ENCODE peak calls at places on chromosomes 7 and 10, in seven cellular contexts. P is hepatocyte; G is GM12864; D is choroid plexus epithelial cell; J is endothelial cell; H is CD8-positive, alpha-beta T cell; M is spleen. Y is an unnamed sample.
A peak's percentile ranks its signal among the peaks of the same experiment; 100 is the strongest.

GRCh38 chr7:87083865-87084519 is 24.5 kb upstream of the ELAPOR2 start:
- DNase-seq in P (no peak), G (no peak), D (no peak), J (no peak), H (no peak), M (no peak), Y (no peak)

GRCh38 chr10:121695731-121696464 is 97.7 kb upstream of the FGFR2 start:
- DNase-seq in P (no peak), G (no peak), D (no peak), J (no peak), H (no peak), M (no peak), Y (no peak)

GRCh38 chr7:27080844-27081423 is 14.9 kb downstream of the HOXA1 start:
- DNase-seq in P (no peak), G (no peak), D (no peak), J (no peak), H (no peak), M (no peak), Y (no peak)

GRCh38 chr7:47327698-47328391 is 254.1 kb downstream of the TNS3 start:
- DNase-seq in P (peak; percentile 92), G (no peak), D (peak; percentile 78), J (peak; percentile 61), H (no peak), M (no peak), Y (no peak)

GRCh38 chr7:55185321-55185802 is 166.5 kb downstream of the EGFR start:
- DNase-seq in P (no peak), G (no peak), D (no peak), J (no peak), H (no peak), M (no peak), Y (no peak)

GRCh38 chr10:129963076-129963830 is 821 bp downstream of the EBF3 start:
- DNase-seq in P (peak; percentile 47), G (no peak), D (peak; percentile 46), J (peak; percentile 55), H (no peak), M (peak; percentile 71), Y (no peak)

GRCh38 chr7:157437519-157438061 is 100.8 kb downstream of the DNAJB6 start:
- DNase-seq in P (no peak), G (no peak), D (no peak), J (no peak), H (no peak), M (peak; percentile 50), Y (no peak)

GRCh38 chr10:93461807-93462178 is 20.3 kb downstream of the MYOF start:
- DNase-seq in P (no peak), G (no peak), D (peak; percentile 76), J (no peak), H (no peak), M (no peak), Y (no peak)

GRCh38 chr10:133187906-133188681 is 28.1 kb downstream of the KNDC1 start:
- DNase-seq in P (no peak), G (no peak), D (no peak), J (no peak), H (no peak), M (no peak), Y (no peak)

GRCh38 chr10:47403401-47404318 is 19.6 kb upstream of the ZNF488 start:
- DNase-seq in P (no peak), G (no peak), D (peak; percentile 40), J (no peak), H (no peak), M (peak; percentile 61), Y (no peak)

GRCh38 chr7:72335561-72336381 is 76.4 kb downstream of the CALN1 start:
- DNase-seq in P (no peak), G (no peak), D (no peak), J (peak; percentile 22), H (no peak), M (no peak), Y (peak; percentile 28)

GRCh38 chr7:74405191-74405898 is 48.4 kb upstream of the GTF2IRD1 start:
- DNase-seq in P (no peak), G (no peak), D (no peak), J (peak; percentile 43), H (no peak), M (no peak), Y (no peak)

GRCh38 chr7:66899552-66900280 is 21.3 kb upstream of the TMEM248 start:
- DNase-seq in P (no peak), G (no peak), D (no peak), J (no peak), H (no peak), M (no peak), Y (no peak)

GRCh38 chr10:50063100-50063499 is 4.7 kb upstream of the WASHC2A start:
- DNase-seq in P (no peak), G (no peak), D (no peak), J (peak; percentile 60), H (no peak), M (no peak), Y (no peak)

GRCh38 chr10:2575460-2575859 is 491.9 kb upstream of the PFKP start:
- DNase-seq in P (no peak), G (no peak), D (no peak), J (no peak), H (no peak), M (no peak), Y (no peak)

GRCh38 chr10:98444314-98445006 is 2.3 kb downstream of the HPS1 start:
- DNase-seq in P (no peak), G (no peak), D (no peak), J (no peak), H (no peak), M (no peak), Y (no peak)

GRCh38 chr7:79272066-79272669 is 181.3 kb downstream of the MAGI2 start:
- DNase-seq in P (peak; percentile 60), G (peak; percentile 1), D (peak; percentile 74), J (no peak), H (no peak), M (no peak), Y (no peak)

GRCh38 chr7:20236790-20237189 is 19.6 kb upstream of the MACC1 start:
- DNase-seq in P (no peak), G (no peak), D (no peak), J (no peak), H (no peak), M (no peak), Y (no peak)

GRCh38 chr10:3622845-3623621 is 162.0 kb downstream of the KLF6 start:
- DNase-seq in P (no peak), G (peak; percentile 49), D (peak; percentile 47), J (no peak), H (no peak), M (no peak), Y (no peak)

GRCh38 chr7:158127241-158127640 is 460.4 kb downstream of the PTPRN2 start:
- DNase-seq in P (no peak), G (no peak), D (no peak), J (no peak), H (no peak), M (peak; percentile 66), Y (no peak)

GRCh38 chr7:93265220-93265619 is 33.1 kb downstream of the VPS50 start:
- DNase-seq in P (no peak), G (no peak), D (no peak), J (no peak), H (no peak), M (no peak), Y (no peak)

GRCh38 chr10:132739225-132739613 is 46.7 kb downstream of the NKX6-2 start:
- DNase-seq in P (no peak), G (no peak), D (no peak), J (no peak), H (no peak), M (no peak), Y (no peak)

GRCh38 chr10:42367532-42368230 is 270.7 kb downstream of the ZNF33B start:
- DNase-seq in P (no peak), G (no peak), D (peak; percentile 99), J (no peak), H (peak; percentile 2), M (peak; percentile 78), Y (no peak)

GRCh38 chr10:60466267-60467201 is 76.9 kb upstream of the ANK3 start:
- DNase-seq in P (no peak), G (no peak), D (no peak), J (no peak), H (no peak), M (no peak), Y (no peak)
- TF ChIP-seq CTCF in P (no peak), G (no peak), D (no peak), J (no peak), H (no peak), M (no peak), Y (no peak)

GRCh38 chr10:107496594-107496993 is 332.1 kb upstream of the SORCS1 start:
- DNase-seq in P (no peak), G (no peak), D (peak; percentile 55), J (no peak), H (no peak), M (no peak), Y (no peak)
- TF ChIP-seq CTCF in P (no peak), G (no peak), D (no peak), J (no peak), H (no peak), M (no peak), Y (no peak)

GRCh38 chr10:61664985-61665384 is 2.3 kb downstream of the CABCOCO1 start:
- DNase-seq in P (no peak), G (no peak), D (no peak), J (no peak), H (no peak), M (no peak), Y (no peak)

GRCh38 chr10:61663466-61663865 is 737 bp downstream of the CABCOCO1 start:
- DNase-seq in P (no peak), G (no peak), D (peak; percentile 8), J (no peak), H (no peak), M (no peak), Y (no peak)

GRCh38 chr10:61662794-61663259 is at the start of gene CABCOCO1:
- DNase-seq in P (peak; percentile 88), G (no peak), D (peak; percentile 62), J (peak; percentile 70), H (no peak), M (peak; percentile 80), Y (no peak)
- TF ChIP-seq CTCF in P (peak; percentile 29), G (no peak), D (peak; percentile 27), J (no peak), H (no peak), M (no peak), Y (no peak)

DNA sequence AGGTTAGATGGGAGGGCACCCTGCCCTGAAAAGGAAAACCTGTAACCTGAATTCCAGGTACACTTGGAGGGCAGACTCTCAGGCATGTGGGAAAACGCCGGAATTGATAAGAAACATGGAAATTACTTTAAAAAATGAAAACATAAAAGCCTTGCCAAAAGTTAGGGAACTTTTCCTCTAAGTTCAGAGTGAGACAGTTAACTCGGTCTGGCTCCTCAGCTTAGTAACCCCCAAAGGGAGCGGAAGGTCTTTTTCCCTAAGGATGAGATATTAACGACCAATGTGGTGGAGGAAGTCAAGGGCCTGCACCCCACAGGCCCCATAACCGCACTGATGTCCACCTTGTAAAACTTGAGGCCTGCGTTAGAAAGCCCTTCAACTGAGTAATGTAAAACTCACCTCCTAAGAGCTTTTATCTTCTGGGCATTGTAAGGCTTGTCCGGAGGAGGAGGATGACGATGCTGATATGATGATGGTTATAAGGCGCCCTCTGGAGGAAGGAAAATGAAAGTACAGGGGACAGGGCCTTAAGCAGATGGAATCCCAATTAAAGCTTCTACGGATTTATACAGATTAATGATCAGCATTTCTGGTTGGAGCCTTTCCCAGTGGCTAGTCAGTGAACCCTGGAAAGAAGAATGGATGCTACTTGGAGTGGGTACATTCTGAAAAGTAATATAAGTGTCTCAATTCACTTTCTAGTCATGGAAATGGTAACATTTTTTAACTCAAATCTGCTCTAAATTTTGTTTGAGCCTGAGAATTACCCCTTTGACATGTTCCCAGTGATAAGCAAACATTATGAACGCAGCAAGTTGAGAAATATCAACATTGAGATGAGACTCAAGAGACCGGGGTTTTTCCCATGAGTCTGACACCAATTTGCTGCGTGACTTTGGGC is 696 bp downstream of the COL1A2 start:
- DNase-seq in P (peak; percentile 85), G (peak; percentile 29), D (peak; percentile 96), J (peak; percentile 38), H (no peak), M (no peak), Y (peak; percentile 12)
- TF ChIP-seq CTCF in P (peak; percentile 75), G (peak; percentile 74), D (peak; percentile 82), J (peak; percentile 81), H (peak; percentile 58), M (peak; percentile 70), Y (peak; percentile 71)

Y was measured in GM06990.